ENCODE peak calls at places on chromosomes 13 and 19, in seven cellular contexts. U is CD4-positive, CD25-positive, alpha-beta regulatory T cell; E is left ventricle myocardium inferior; P is mammary epithelial cell; K is brain microvascular endothelial cell; I is cardiac muscle cell; W is body of pancreas. T is an unnamed sample.
A peak's percentile ranks its signal among the peaks of the same experiment; 100 is the strongest.

GRCh38 chr19:52898101-52898500 is 666 bp upstream of the ZNF320 start:
- DNase-seq in U (no peak), E (no peak), P (no peak), K (no peak), I (no peak), W (no peak), T (no peak)

GRCh38 chr19:23792784-23793183 is 34.1 kb upstream of the ZNF681 start:
- DNase-seq in U (no peak), E (no peak), P (no peak), K (no peak), I (no peak), W (no peak), T (no peak)

GRCh38 chr13:27110056-27110746 is 61.4 kb downstream of the USP12 start:
- DNase-seq in U (no peak), E (no peak), P (no peak), K (no peak), I (no peak), W (no peak), T (no peak)

GRCh38 chr19:17488593-17489391 is 18.5 kb downstream of the SLC27A1 start:
- DNase-seq in U (peak; percentile 68), E (peak; percentile 59), P (peak; percentile 43), K (no peak), I (peak; percentile 89), W (peak; percentile 91), T (no peak)

GRCh38 chr19:46616631-46617322 is 8.1 kb downstream of the PTGIR start:
- DNase-seq in U (no peak), E (peak; percentile 71), P (peak; percentile 44), K (no peak), I (peak; percentile 81), W (peak; percentile 90), T (no peak)

GRCh38 chr13:61778531-61778930 is 362.9 kb upstream of the PCDH20 start:
- DNase-seq in U (no peak), E (no peak), P (no peak), K (no peak), I (no peak), W (no peak), T (no peak)

GRCh38 chr13:80630685-80631121 is 289.8 kb upstream of the SPRY2 start:
- DNase-seq in U (no peak), E (no peak), P (no peak), K (peak; percentile 23), I (no peak), W (no peak), T (no peak)

GRCh38 chr19:2171349-2172145 is 7.8 kb downstream of the DOT1L start:
- DNase-seq in U (peak; percentile 76), E (peak; percentile 73), P (no peak), K (no peak), I (peak; percentile 71), W (peak; percentile 55), T (no peak)

GRCh38 chr19:56347163-56347778 is 32.6 kb upstream of the ZSCAN5A start:
- DNase-seq in U (no peak), E (no peak), P (no peak), K (no peak), I (no peak), W (no peak), T (no peak)

GRCh38 chr19:57675881-57676280 is 5.9 kb upstream of the ZNF551 start:
- DNase-seq in U (no peak), E (no peak), P (no peak), K (no peak), I (no peak), W (no peak), T (no peak)

GRCh38 chr13:23621316-23621645 is 51.1 kb downstream of the TNFRSF19 start:
- DNase-seq in U (no peak), E (no peak), P (peak; percentile 97), K (peak; percentile 94), I (no peak), W (no peak), T (peak; percentile 87)

GRCh38 chr13:20350380-20350763 is 118.3 kb upstream of the GJB6 start:
- DNase-seq in U (no peak), E (no peak), P (no peak), K (no peak), I (no peak), W (no peak), T (no peak)

GRCh38 chr13:76330756-76331155 is 555.4 kb downstream of the KCTD12 start:
- DNase-seq in U (no peak), E (no peak), P (no peak), K (no peak), I (no peak), W (no peak), T (no peak)

GRCh38 chr13:23574421-23574820 is 4.2 kb downstream of the TNFRSF19 start:
- DNase-seq in U (no peak), E (no peak), P (no peak), K (no peak), I (no peak), W (no peak), T (no peak)

GRCh38 chr13:110064022-110064421 is 242.9 kb downstream of the COL4A1 start:
- DNase-seq in U (no peak), E (no peak), P (no peak), K (no peak), I (no peak), W (no peak), T (no peak)

GRCh38 chr19:49848938-49849337 is 2.0 kb upstream of the PTOV1 start:
- DNase-seq in U (no peak), E (no peak), P (no peak), K (no peak), I (no peak), W (no peak), T (no peak)

GRCh38 chr19:18320865-18321728 is 1.8 kb downstream of the LSM4 start:
- DNase-seq in U (no peak), E (peak; percentile 28), P (no peak), K (no peak), I (no peak), W (no peak), T (no peak)

GRCh38 chr13:46172531-46172991 is 9.4 kb downstream of the LCP1 start:
- DNase-seq in U (peak; percentile 37), E (no peak), P (no peak), K (no peak), I (no peak), W (no peak), T (no peak)

GRCh38 chr13:113458218-113459065 is 5.2 kb upstream of the ADPRHL1 start:
- DNase-seq in U (no peak), E (no peak), P (no peak), K (peak; percentile 39), I (peak; percentile 56), W (no peak), T (no peak)

GRCh38 chr19:43524922-43525835 is 1.8 kb downstream of the ETHE1 start:
- DNase-seq in U (no peak), E (peak; percentile 49), P (peak; percentile 85), K (no peak), I (peak; percentile 54), W (peak; percentile 42), T (no peak)
- H3K27ac ChIP-seq in U (peak overlapping the region; percentile 63), E (peak overlapping the region; percentile 91), P (peak overlapping the region; percentile 71), K (no peak overlapping the region), I (peak overlapping the region; percentile 35), W (peak overlapping the region; percentile 81), T (peak overlapping the region; percentile 93)

GRCh38 chr13:98343461-98343860 is 166.4 kb upstream of the RNF113B start:
- DNase-seq in U (no peak), E (no peak), P (no peak), K (no peak), I (no peak), W (no peak), T (no peak)

GRCh38 chr13:98346904-98347636 is 170.0 kb upstream of the RNF113B start:
- DNase-seq in U (no peak), E (no peak), P (no peak), K (no peak), I (no peak), W (no peak), T (no peak)

GRCh38 chr13:98348476-98348875 is 171.4 kb upstream of the RNF113B start:
- DNase-seq in U (no peak), E (no peak), P (no peak), K (no peak), I (no peak), W (no peak), T (no peak)

GRCh38 chr13:98344392-98344791 is 167.3 kb upstream of the RNF113B start:
- DNase-seq in U (no peak), E (no peak), P (no peak), K (no peak), I (no peak), W (no peak), T (no peak)

GRCh38 chr13:98345103-98345899 is 168.2 kb upstream of the RNF113B start:
- DNase-seq in U (no peak), E (no peak), P (no peak), K (no peak), I (no peak), W (peak; percentile 19), T (no peak)
- H3K27ac ChIP-seq in U (no peak overlapping the region), E (no peak overlapping the region), P (no peak overlapping the region), K (no peak overlapping the region), I (no peak overlapping the region), W (no peak overlapping the region), T (no peak overlapping the region)

DNA sequence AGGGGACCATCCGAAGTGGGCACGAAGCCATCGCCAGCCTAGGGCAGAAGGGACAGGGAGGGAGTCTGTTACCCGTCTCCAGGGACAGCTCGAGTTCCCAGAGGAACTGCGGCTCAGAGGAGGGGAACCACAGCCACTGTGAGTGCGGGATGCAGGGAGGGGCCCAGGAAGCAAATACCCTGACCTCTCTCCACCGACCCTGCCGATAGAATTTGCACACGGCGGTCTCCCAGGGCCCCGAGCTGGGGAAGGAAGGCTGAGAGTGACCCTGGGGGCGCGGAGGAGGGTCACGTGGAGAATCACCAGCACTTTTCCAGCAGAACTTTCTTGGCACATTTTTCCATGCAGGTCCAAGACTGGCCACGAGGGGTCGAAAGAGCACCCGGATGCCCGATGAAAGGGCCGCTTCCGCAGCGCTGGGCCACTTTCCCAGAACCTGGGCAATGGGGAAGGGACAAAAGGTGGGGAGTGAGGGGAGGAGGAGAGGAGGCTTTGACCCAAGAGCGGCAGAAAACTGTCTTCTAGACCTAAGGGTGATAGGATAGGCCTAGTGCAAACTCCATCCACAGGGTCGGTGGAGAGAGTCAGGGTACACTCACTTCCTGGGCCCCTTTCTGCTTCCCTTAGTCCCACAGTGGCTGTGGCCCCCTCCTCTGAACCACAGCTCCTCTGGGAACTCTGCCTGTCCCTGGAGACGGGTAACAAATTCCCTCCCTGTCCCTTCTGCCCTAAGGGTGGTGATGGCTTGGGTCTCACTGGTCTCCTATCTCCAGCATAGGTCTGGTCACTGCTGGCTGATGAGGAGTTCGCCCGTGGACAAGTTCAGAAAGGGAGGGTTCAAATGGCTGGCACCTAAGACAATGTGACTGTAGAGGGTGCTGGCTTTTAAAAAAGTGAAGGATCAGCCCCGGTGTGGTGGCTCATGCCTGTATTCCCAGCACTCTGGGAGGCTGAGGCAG is 5.3 kb upstream of the GPR4 start:
- DNase-seq in U (peak; percentile 30), E (peak; percentile 79), P (peak; percentile 48), K (peak; percentile 59), I (peak; percentile 83), W (peak; percentile 83), T (no peak)
- H3K27ac ChIP-seq in U (no peak overlapping the region), E (peak overlapping the region; percentile 75), P (no peak overlapping the region), K (no peak overlapping the region), I (no peak overlapping the region), W (no peak overlapping the region), T (no peak overlapping the region)

DNA sequence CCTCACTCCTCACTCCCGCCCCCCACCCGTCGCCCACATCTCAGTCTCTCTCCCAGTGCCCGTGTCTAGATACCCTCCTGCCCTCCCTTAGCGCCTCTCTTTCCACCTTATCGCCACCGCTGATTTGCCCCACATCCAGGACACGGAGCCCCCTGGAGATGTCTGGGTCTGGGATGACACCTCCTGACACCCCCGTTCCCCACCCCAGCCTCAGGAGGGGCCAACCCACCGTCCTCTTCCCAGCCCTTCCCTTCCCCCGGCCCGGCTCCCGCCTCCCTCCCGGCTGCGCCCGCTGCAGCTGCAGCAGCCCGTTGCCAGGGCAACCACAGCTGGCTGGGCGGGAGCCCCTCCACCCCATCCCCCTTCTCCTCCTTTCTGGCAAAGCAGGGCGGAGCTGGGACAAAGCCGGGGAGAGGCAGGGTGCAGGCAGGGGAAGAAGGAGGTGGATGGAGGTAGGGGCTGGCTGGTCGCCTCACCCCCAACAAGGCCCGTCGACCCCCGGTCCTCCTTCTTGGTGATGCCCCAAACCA is 13.5 kb downstream of the DPF1 start:
- DNase-seq in U (no peak), E (peak; percentile 74), P (no peak), K (no peak), I (peak; percentile 67), W (no peak), T (no peak)
- H3K27ac ChIP-seq in U (no peak overlapping the region), E (peak overlapping the region; percentile 83), P (no peak overlapping the region), K (no peak overlapping the region), I (no peak overlapping the region), W (no peak overlapping the region), T (no peak overlapping the region)